ENCODE peak calls at places on chromosomes 13 and 19, in six cellular contexts. R, L, Y, D, C and B are unnamed samples. For H3K4me1, the result is how much of the 10 kb centered on the place peaks cover.

GRCh38 chr19:54041969-54042606 is 21.6 kb downstream of the VSTM1 start:
- DNase-seq in R (no peak), L (no peak), Y (no peak), D (no peak), C (no peak), B (no peak)

GRCh38 chr19:44608391-44608821 is 5.0 kb upstream of the IGSF23 start:
- DNase-seq in R (no peak), L (no peak), Y (peak), D (peak), C (no peak), B (no peak)

GRCh38 chr19:48258350-48258749 is 2.6 kb upstream of the CARD8 start:
- DNase-seq in R (no peak), L (no peak), Y (no peak), D (no peak), C (peak), B (no peak)

GRCh38 chr19:17402982-17403855 is 2.2 kb downstream of the BST2 start:
- DNase-seq in R (no peak), L (no peak), Y (no peak), D (peak), C (peak), B (no peak)

GRCh38 chr13:48782429-48782840 is 128.7 kb downstream of the CYSLTR2 start:
- DNase-seq in R (no peak), L (no peak), Y (no peak), D (no peak), C (no peak), B (no peak)

GRCh38 chr19:313169-313987 is 22.2 kb upstream of the PLPP2 start:
- DNase-seq in R (no peak), L (peak), Y (no peak), D (no peak), C (no peak), B (no peak)

GRCh38 chr19:58227964-58228583 is 640 bp upstream of the ZNF544 start:
- DNase-seq in R (no peak), L (no peak), Y (no peak), D (no peak), C (no peak), B (no peak)

GRCh38 chr19:10580979-10581631 is 6.0 kb downstream of the AP1M2 start:
- DNase-seq in R (peak), L (peak), Y (peak), D (peak), C (peak), B (peak)

GRCh38 chr13:95411641-95412040 is 110.4 kb upstream of the ABCC4 start:
- DNase-seq in R (no peak), L (no peak), Y (no peak), D (peak), C (no peak), B (no peak)

GRCh38 chr19:50242586-50242985 is 39.2 kb downstream of the MYH14 start:
- DNase-seq in R (no peak), L (no peak), Y (no peak), D (peak), C (no peak), B (no peak)

GRCh38 chr19:10142701-10143375 is 23.1 kb upstream of the EIF3G start:
- DNase-seq in R (peak), L (no peak), Y (no peak), D (no peak), C (peak), B (no peak)

GRCh38 chr13:46858163-46858562 is 38.7 kb downstream of the HTR2A start:
- DNase-seq in R (no peak), L (no peak), Y (no peak), D (no peak), C (no peak), B (no peak)

GRCh38 chr19:22335716-22336115 is 49.5 kb downstream of the ZNF729 start:
- DNase-seq in R (no peak), L (no peak), Y (no peak), D (no peak), C (no peak), B (no peak)

GRCh38 chr13:40440990-40441820 is 225.2 kb downstream of the FOXO1 start:
- DNase-seq in R (peak), L (peak), Y (no peak), D (peak), C (no peak), B (peak)

GRCh38 chr19:3132971-3133792 is 2.7 kb upstream of the GNA15 start:
- DNase-seq in R (peak), L (no peak), Y (peak), D (peak), C (peak), B (peak)

GRCh38 chr19:48836089-48837017 is at the start of gene HSD17B14:
- DNase-seq in R (peak), L (peak), Y (no peak), D (peak), C (no peak), B (no peak)

GRCh38 chr19:17496337-17496997 is 15.0 kb upstream of the PGLS start:
- DNase-seq in R (peak), L (peak), Y (peak), D (peak), C (peak), B (peak)

GRCh38 chr19:48051345-48052033 is 7.6 kb upstream of the CABP5 start:
- DNase-seq in R (no peak), L (no peak), Y (no peak), D (no peak), C (no peak), B (no peak)

GRCh38 chr19:34988119-34988518 is 12.0 kb upstream of the GRAMD1A start:
- DNase-seq in R (no peak), L (no peak), Y (no peak), D (no peak), C (no peak), B (no peak)

GRCh38 chr19:45097450-45097775 is 4.4 kb downstream of the PPP1R37 start:
- DNase-seq in R (no peak), L (no peak), Y (no peak), D (no peak), C (no peak), B (no peak)

GRCh38 chr19:51810228-51810627 is 15.3 kb downstream of the FPR3 start:
- DNase-seq in R (no peak), L (no peak), Y (no peak), D (no peak), C (no peak), B (no peak)

GRCh38 chr19:35995655-35995993 is 636 bp downstream of the SDHAF1 start:
- DNase-seq in R (peak), L (peak), Y (peak), D (peak), C (no peak), B (peak)

GRCh38 chr13:82292334-82292733 is 1589.9 kb downstream of the SLITRK1 start:
- DNase-seq in R (no peak), L (no peak), Y (no peak), D (no peak), C (no peak), B (no peak)

GRCh38 chr13:39498471-39499114 is 104.4 kb downstream of the LHFPL6 start:
- DNase-seq in R (no peak), L (no peak), Y (no peak), D (no peak), C (no peak), B (no peak)

GRCh38 chr19:43525836-43526771 is 897 bp downstream of the ETHE1 start:
- DNase-seq in R (peak), L (no peak), Y (peak), D (no peak), C (no peak), B (peak)

GRCh38 chr13:99978781-99979452 is 2.7 kb upstream of the ZIC2 start:
- DNase-seq in R (no peak), L (no peak), Y (no peak), D (no peak), C (no peak), B (no peak)

GRCh38 chr13:60571571-60571970 is 174.6 kb downstream of the TDRD3 start:
- DNase-seq in R (no peak), L (no peak), Y (no peak), D (no peak), C (no peak), B (no peak)

GRCh38 chr19:54204767-54205468 is 4.3 kb downstream of the RPS9 start:
- DNase-seq in R (no peak), L (no peak), Y (no peak), D (no peak), C (no peak), B (no peak)

GRCh38 chr13:32426191-32426980 is 1.5 kb downstream of the N4BP2L1 start:
- DNase-seq in R (peak), L (no peak), Y (no peak), D (no peak), C (peak), B (peak)

GRCh38 chr13:47835470-47836228 is 165.4 kb downstream of the SUCLA2 start:
- DNase-seq in R (no peak), L (no peak), Y (no peak), D (no peak), C (no peak), B (no peak)

GRCh38 chr13:111973186-111974064 is 93.5 kb upstream of the SOX1 start:
- DNase-seq in R (no peak), L (no peak), Y (no peak), D (no peak), C (no peak), B (no peak)

GRCh38 chr19:38649305-38650179 is 2.1 kb downstream of the ACTN4 start:
- DNase-seq in R (peak), L (no peak), Y (no peak), D (no peak), C (no peak), B (peak)
- H3K4me1 ChIP-seq in R (half or more), L (under half), Y (under half), D (under half), C (under half), B (half or more)

GRCh38 chr19:6059996-6060599 is 50.2 kb downstream of the RFX2 start:
- DNase-seq in R (peak), L (no peak), Y (no peak), D (no peak), C (no peak), B (no peak)

GRCh38 chr19:6060600-6061391 is 49.5 kb downstream of the RFX2 start:
- DNase-seq in R (no peak), L (no peak), Y (peak), D (no peak), C (no peak), B (peak)

GRCh38 chr19:6062961-6063575 is 47.2 kb downstream of the RFX2 start:
- DNase-seq in R (peak), L (no peak), Y (no peak), D (no peak), C (no peak), B (no peak)

GRCh38 chr19:6062274-6062673 is 48.0 kb downstream of the RFX2 start:
- DNase-seq in R (peak), L (peak), Y (no peak), D (peak), C (no peak), B (no peak)

DNA sequence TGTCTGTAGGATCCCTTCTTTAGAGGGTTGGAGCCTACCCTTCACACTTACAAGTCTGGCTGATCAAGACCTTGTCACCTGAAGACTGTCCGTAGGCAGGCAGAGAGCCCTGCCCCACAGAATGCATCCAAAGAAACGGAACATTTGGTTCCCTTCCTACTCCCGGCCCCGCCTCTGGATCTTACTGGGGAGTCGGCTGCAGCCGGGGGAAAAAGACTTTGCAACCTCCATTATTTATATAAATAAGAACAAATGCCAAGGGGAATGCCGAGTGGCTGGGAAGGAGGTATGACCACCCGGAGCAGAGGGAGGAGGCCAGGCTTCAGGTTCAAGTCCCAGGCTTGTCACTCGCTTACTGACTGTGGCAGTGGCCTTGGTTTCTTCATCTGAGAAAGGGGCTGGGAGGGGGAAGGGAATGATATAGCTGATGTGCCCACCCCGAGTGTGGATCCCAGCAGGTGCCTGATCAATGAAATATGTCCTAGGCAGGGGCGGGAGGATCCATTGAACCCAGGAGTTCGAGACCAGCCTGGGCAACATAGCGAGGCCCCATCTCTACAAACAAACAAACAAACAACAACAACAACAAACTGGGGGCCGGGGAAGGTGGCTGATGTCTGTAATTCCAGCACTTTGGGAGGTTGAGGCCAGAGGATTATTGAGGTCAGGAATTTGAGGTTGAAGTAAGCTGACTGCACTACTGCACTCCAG is 48.7 kb downstream of the RFX2 start:
- DNase-seq in R (peak), L (no peak), Y (no peak), D (no peak), C (no peak), B (peak)
- H3K4me1 ChIP-seq in R (half or more), L (under half), Y (under half), D (under half), C (under half), B (half or more)

GRCh38 chr19:1611353-1611752 is 6.1 kb upstream of the UQCR11 start:
- DNase-seq in R (no peak), L (no peak), Y (no peak), D (no peak), C (no peak), B (no peak)

GRCh38 chr19:1616396-1616795 is 11.1 kb upstream of the UQCR11 start:
- DNase-seq in R (no peak), L (peak), Y (no peak), D (peak), C (no peak), B (no peak)

GRCh38 chr19:1615156-1615765 is 10.0 kb upstream of the UQCR11 start:
- DNase-seq in R (no peak), L (no peak), Y (no peak), D (no peak), C (no peak), B (no peak)

GRCh38 chr19:1612114-1613086 is 7.1 kb upstream of the UQCR11 start:
- DNase-seq in R (no peak), L (no peak), Y (no peak), D (no peak), C (no peak), B (no peak)

DNA sequence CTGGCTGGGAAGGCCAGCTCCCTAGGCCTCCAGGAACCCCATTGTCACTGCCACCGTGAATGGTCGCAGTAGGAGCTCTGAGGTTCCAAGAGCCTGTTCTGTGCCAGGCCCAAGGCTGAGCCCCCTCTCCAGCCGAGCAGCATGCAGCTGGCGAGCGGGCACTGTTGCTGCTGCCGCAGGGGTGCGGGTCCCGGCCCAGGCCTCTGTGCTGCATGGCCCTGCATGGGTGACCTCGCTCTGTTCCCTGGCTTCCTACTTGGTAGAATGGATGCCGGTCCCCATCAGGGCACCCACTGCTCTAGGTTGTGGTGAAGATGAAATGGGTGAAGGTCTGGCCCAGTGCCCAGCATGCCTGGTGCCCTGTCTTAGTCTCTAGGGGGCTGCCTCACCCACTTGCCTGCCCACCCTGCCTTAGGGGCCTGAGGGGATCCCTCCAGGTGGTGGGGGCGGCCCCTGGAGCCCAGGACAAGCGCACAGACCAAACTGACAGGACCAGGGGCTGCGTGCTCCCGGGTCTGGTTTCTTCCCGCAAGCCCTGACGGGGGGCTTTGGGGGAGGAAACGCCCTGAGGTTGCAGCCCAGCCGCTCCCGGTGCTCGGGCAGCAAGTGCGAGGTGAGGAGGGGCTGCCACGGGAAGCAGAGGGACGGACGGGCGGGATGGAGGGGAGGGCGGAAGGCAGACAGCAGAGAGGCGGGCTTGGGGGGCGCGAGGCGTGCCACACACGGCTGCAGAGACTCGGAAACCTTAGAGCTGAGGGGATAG is 8.7 kb upstream of the UQCR11 start:
- DNase-seq in R (no peak), L (no peak), Y (no peak), D (no peak), C (no peak), B (no peak)
- H3K4me1 ChIP-seq in R (under half), L (under half), Y (under half), D (under half), C (under half), B (under half)

DNA sequence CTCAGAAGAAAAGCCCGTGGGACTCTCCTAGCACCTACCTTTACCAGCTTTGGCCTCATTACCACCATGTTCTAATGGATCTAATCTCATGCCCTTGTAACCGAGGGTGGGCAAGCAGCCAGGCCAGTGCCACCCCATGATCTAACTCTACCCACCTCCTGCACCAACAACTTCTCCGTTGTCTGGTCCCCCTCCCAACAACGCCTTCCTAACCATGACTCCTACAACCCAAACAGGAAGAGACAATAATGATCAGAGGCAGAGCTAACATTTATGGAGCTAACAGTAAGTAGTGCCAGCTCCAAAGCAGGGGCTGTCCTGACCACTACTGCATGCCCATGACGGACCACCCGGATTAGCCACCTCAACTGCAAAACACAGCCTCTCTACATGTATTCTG is 3.5 kb downstream of the USP12 start:
- DNase-seq in R (no peak), L (no peak), Y (no peak), D (no peak), C (no peak), B (no peak)
- H3K4me1 ChIP-seq in R (under half), L (under half), Y (under half), D (under half), C (under half), B (under half)

GRCh38 chr13:106916329-106916728 is 348.4 kb upstream of the ARGLU1 start:
- DNase-seq in R (no peak), L (no peak), Y (no peak), D (peak), C (no peak), B (no peak)
- H3K4me1 ChIP-seq in R (under half), L (under half), Y (under half), D (under half), C (under half), B (under half)

DNA sequence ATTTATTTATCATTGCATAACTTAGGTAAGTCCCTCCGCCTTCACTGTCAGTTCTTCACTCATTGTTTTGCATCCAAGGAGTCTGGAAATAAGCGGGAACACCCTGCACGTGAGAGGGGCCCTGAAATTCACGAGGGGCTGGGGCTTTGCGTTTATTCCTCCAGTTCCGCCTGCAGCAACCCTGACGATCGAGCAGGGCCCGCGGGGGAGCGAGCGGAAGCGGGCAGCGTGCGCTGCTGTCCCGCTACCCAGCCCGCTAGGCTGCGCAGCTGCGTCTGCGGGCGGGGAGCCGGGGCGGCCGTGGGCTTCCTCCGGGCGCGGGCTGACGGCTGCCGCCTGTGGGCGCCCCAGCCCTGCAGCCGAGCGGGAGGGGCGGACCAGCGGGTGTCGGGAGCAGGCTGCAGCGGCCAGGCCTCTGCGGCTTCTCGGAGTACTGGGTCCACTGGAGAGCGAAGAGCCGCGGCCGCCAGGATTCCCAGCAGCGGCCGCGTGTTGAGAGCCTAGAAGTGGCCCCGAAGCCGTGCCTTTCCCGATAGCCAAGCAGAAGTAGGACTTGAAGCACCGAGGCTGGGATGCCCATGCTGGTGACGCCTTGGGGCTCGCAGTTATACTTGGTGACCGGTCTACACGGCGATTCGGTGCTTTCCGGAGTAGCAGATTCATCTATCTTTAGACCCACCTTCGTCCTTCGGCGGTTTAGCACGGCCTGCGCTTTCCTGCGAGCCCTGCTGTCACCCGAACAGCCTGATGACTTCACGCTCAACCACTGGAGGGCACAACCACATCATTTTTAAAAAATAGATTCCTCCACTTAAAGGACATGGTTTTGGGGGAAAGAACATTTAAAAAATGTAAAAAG is 32.9 kb upstream of the SACS start:
- DNase-seq in R (peak), L (peak), Y (peak), D (peak), C (peak), B (peak)
- H3K4me1 ChIP-seq in R (under half), L (under half), Y (under half), D (under half), C (under half), B (under half)

GRCh38 chr19:18744019-18744418 is 47.1 kb downstream of the COMP start:
- DNase-seq in R (no peak), L (no peak), Y (no peak), D (no peak), C (no peak), B (no peak)
- H3K4me1 ChIP-seq in R (under half), L (under half), Y (under half), D (half or more), C (under half), B (under half)